ENCODE peak calls at places on chromosomes 6 and 20, in seven cellular contexts. Z is K562, C is aorta, B is upper lobe of left lung, X is upper lobe of right lung, N is body of pancreas, S is DND-41. D is an unnamed sample.

GRCh38 chr6:75409286-75409685 is 84.3 kb downstream of the FILIP1 start:
- ATAC-seq in Z (no peak), C (peak; percentile 67), B (no peak), X (no peak), N (no peak), S (no peak), D (no peak)

GRCh38 chr6:127971945-127972391 is 71.1 kb upstream of the THEMIS start:
- ATAC-seq in Z (no peak), C (no peak), B (no peak), X (peak; percentile 22), N (no peak), S (peak; percentile 93), D (no peak)

GRCh38 chr6:116450185-116450710 is 10.9 kb upstream of the CALHM6 start:
- ATAC-seq in Z (no peak), C (no peak), B (no peak), X (no peak), N (no peak), S (no peak), D (no peak)

GRCh38 chr20:35828434-35828833 is 56.6 kb downstream of the PHF20 start:
- ATAC-seq in Z (no peak), C (no peak), B (no peak), X (no peak), N (no peak), S (no peak), D (no peak)

GRCh38 chr20:37598101-37598530 is 70.4 kb upstream of the BLCAP start:
- ATAC-seq in Z (no peak), C (no peak), B (no peak), X (no peak), N (no peak), S (no peak), D (no peak)

GRCh38 chr6:41441598-41442205 is 104.5 kb upstream of the FOXP4 start:
- ATAC-seq in Z (no peak), C (no peak), B (no peak), X (no peak), N (no peak), S (peak; percentile 37), D (no peak)

GRCh38 chr20:6884114-6884513 is 116.6 kb downstream of the BMP2 start:
- ATAC-seq in Z (no peak), C (no peak), B (no peak), X (no peak), N (no peak), S (no peak), D (no peak)

GRCh38 chr20:61694666-61695065 is 371.0 kb downstream of the TAF4 start:
- ATAC-seq in Z (no peak), C (no peak), B (no peak), X (no peak), N (no peak), S (no peak), D (no peak)

GRCh38 chr6:150403458-150404245 is 34.8 kb downstream of the IYD start:
- ATAC-seq in Z (no peak), C (peak; percentile 86), B (peak; percentile 79), X (peak; percentile 72), N (peak; percentile 83), S (no peak), D (peak; percentile 77)

GRCh38 chr20:13449868-13450441 is 188.8 kb downstream of the TASP1 start:
- ATAC-seq in Z (no peak), C (no peak), B (no peak), X (no peak), N (no peak), S (no peak), D (no peak)

GRCh38 chr6:108118359-108118724 is 43.8 kb upstream of the OSTM1 start:
- ATAC-seq in Z (no peak), C (no peak), B (no peak), X (no peak), N (peak; percentile 15), S (peak; percentile 17), D (no peak)

GRCh38 chr6:136920858-136921520 is 1.1 kb upstream of the SLC35D3 start:
- ATAC-seq in Z (no peak), C (peak; percentile 15), B (no peak), X (peak; percentile 5), N (peak; percentile 5), S (no peak), D (no peak)

GRCh38 chr20:58906894-58907293 is 54.4 kb downstream of the GNAS start:
- ATAC-seq in Z (no peak), C (peak; percentile 37), B (peak; percentile 65), X (peak; percentile 70), N (peak; percentile 71), S (no peak), D (no peak)

GRCh38 chr20:37558779-37559178 is 31.1 kb upstream of the BLCAP start:
- ATAC-seq in Z (no peak), C (no peak), B (peak; percentile 38), X (peak; percentile 23), N (no peak), S (no peak), D (no peak)

GRCh38 chr6:110331816-110332215 is 26.3 kb downstream of the METTL24 start:
- ATAC-seq in Z (no peak), C (peak; percentile 11), B (no peak), X (no peak), N (no peak), S (no peak), D (no peak)

GRCh38 chr6:163263196-163263595 is 151.3 kb upstream of the QKI start:
- ATAC-seq in Z (peak; percentile 56), C (no peak), B (no peak), X (no peak), N (no peak), S (no peak), D (no peak)

GRCh38 chr20:760751-761417 is 7.4 kb downstream of the SLC52A3 start:
- ATAC-seq in Z (peak; percentile 98), C (peak; percentile 45), B (peak; percentile 34), X (peak; percentile 92), N (no peak), S (no peak), D (no peak)

GRCh38 chr6:117590447-117590846 is 11.9 kb downstream of the GOPC start:
- ATAC-seq in Z (no peak), C (no peak), B (no peak), X (no peak), N (no peak), S (no peak), D (no peak)

GRCh38 chr20:6975326-6975725 is 207.8 kb downstream of the BMP2 start:
- ATAC-seq in Z (no peak), C (no peak), B (no peak), X (no peak), N (no peak), S (no peak), D (no peak)

GRCh38 chr6:53070808-53071207 is 5.6 kb downstream of the FBXO9 start:
- ATAC-seq in Z (no peak), C (no peak), B (no peak), X (no peak), N (no peak), S (no peak), D (no peak)

GRCh38 chr20:5827098-5827853 is 77.1 kb downstream of the SHLD1 start:
- ATAC-seq in Z (no peak), C (no peak), B (no peak), X (peak; percentile 35), N (no peak), S (no peak), D (no peak)

GRCh38 chr6:119346914-119347313 is 2.6 kb downstream of the MAN1A1 start:
- ATAC-seq in Z (no peak), C (no peak), B (no peak), X (no peak), N (no peak), S (no peak), D (no peak)

GRCh38 chr6:119348308-119349040 is 1.1 kb downstream of the MAN1A1 start:
- ATAC-seq in Z (peak; percentile 1), C (no peak), B (no peak), X (peak; percentile 10), N (no peak), S (no peak), D (no peak)

GRCh38 chr6:119347466-119348307 is 1.9 kb downstream of the MAN1A1 start:
- ATAC-seq in Z (peak; percentile 33), C (no peak), B (peak; percentile 67), X (peak; percentile 43), N (peak; percentile 16), S (no peak), D (no peak)

GRCh38 chr6:119345114-119345513 is 4.4 kb downstream of the MAN1A1 start:
- ATAC-seq in Z (no peak), C (no peak), B (no peak), X (no peak), N (no peak), S (no peak), D (no peak)

DNA sequence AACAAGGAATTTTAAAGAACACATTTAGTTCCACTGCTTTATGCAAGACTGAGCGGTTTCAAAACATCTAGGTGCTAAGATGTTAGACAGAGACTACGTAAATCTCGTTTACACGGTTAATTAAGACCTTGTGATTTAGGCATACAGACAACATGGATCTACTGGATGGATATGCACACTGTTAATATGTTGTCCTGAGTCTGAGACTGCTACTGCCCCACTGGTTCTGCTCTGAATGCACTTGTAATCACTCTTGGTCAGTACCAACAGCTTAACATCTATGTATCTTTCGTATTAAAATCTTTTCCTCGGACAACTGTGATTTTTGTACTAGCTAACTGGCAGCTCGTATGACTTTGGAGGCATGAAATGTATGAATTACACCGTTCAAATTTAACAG is 3.1 kb downstream of the MAN1A1 start:
- ATAC-seq in Z (no peak), C (no peak), B (no peak), X (no peak), N (no peak), S (no peak), D (no peak)
- H3K27me3 ChIP-seq in Z (no peaks in the 10 kb centered on the region), C (no peaks in the 10 kb centered on the region), B (no peaks in the 10 kb centered on the region), X (no peaks in the 10 kb centered on the region), N (no peaks in the 10 kb centered on the region), S (peaks cover 40% of the 10 kb centered on the region), D (no peaks in the 10 kb centered on the region)

GRCh38 chr20:22579711-22580697 is 4.4 kb downstream of the FOXA2 start:
- ATAC-seq in Z (no peak), C (no peak), B (no peak), X (no peak), N (no peak), S (no peak), D (no peak)
- H3K27me3 ChIP-seq in Z (no peaks in the 10 kb centered on the region), C (peaks cover 2% of the 10 kb centered on the region), B (peaks cover 17% of the 10 kb centered on the region), X (peaks cover 93% of the 10 kb centered on the region), N (no peaks in the 10 kb centered on the region), S (peaks cover 4% of the 10 kb centered on the region), D (peaks cover 100% of the 10 kb centered on the region)

GRCh38 chr6:43997342-43997677 is 129.9 kb downstream of the MRPL14 start:
- ATAC-seq in Z (no peak), C (no peak), B (no peak), X (no peak), N (no peak), S (no peak), D (no peak)
- H3K27me3 ChIP-seq in Z (no peaks in the 10 kb centered on the region), C (no peaks in the 10 kb centered on the region), B (peaks cover 4% of the 10 kb centered on the region), X (peaks cover 16% of the 10 kb centered on the region), N (no peaks in the 10 kb centered on the region), S (no peaks in the 10 kb centered on the region), D (peaks cover 6% of the 10 kb centered on the region)

DNA sequence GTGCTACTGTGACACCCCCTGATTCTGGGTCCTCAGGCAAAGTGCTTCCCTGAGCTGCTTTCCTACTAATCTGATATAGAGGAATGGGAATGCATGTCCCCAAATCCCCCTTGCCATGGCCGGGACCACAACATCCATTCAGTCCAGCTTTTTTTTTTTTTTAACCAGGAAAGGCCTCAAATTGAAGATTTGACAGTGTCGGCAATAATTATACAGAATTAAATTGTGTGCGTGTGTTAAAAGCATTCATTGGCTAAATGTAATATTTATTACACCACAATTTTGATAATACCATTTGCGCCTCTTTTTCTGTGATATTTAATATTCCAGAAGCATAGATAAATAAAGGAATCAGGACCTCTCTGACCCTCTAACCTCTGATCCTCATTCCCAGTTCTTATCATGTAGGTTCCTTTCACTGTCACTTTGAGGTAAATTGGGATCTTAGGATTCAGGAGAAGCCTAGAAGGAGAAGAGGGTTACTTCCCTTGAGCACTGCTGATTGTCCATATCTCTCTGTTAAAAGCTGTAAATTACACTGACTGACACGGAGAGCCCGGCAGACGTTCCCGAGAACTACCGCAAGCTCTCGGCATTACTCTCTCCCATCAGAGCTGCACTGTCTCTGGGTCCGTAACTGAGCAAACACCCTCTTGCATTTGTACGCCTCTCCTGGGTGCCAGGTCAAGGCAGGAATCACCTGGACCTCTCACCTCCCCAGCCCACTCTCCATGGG is 29.3 kb upstream of the MAFB start:
- ATAC-seq in Z (no peak), C (no peak), B (no peak), X (no peak), N (no peak), S (no peak), D (no peak)
- H3K27me3 ChIP-seq in Z (peaks cover 30% of the 10 kb centered on the region), C (no peaks in the 10 kb centered on the region), B (no peaks in the 10 kb centered on the region), X (no peaks in the 10 kb centered on the region), N (no peaks in the 10 kb centered on the region), S (no peaks in the 10 kb centered on the region), D (peaks cover 21% of the 10 kb centered on the region)